ENCODE peak calls at places on chromosomes 3 and 15, in eight cellular contexts. F is NB4, A is WERI-Rb-1, L is cardiac fibroblast, V is Panc1, N is prostate gland, R is choroid plexus epithelial cell, K is ovary. M is an unnamed sample.

GRCh38 chr3:24507776-24508422 is 13.2 kb upstream of the THRB start:
- DNase-seq in F (no peak), A (no peak), L (peak), V (no peak), N (no peak), R (no peak), K (no peak), M (no peak)

GRCh38 chr15:67824900-67825879 is at the start of gene SKOR1:
- DNase-seq in F (no peak), A (no peak), L (peak), V (no peak), N (no peak), R (peak), K (no peak), M (peak)

GRCh38 chr3:189787622-189788021 is 156.4 kb downstream of the TP63 start:
- DNase-seq in F (no peak), A (no peak), L (peak), V (no peak), N (no peak), R (peak), K (no peak), M (no peak)

GRCh38 chr15:68679161-68679560 is 100.4 kb downstream of the CORO2B start:
- DNase-seq in F (no peak), A (no peak), L (no peak), V (no peak), N (no peak), R (no peak), K (no peak), M (no peak)

GRCh38 chr15:27792756-27793264 is 306.3 kb downstream of the OCA2 start:
- DNase-seq in F (no peak), A (no peak), L (no peak), V (no peak), N (no peak), R (no peak), K (no peak), M (no peak)

GRCh38 chr3:124599779-124600693 is 130.2 kb upstream of the UMPS start:
- DNase-seq in F (no peak), A (no peak), L (peak), V (no peak), N (peak), R (no peak), K (no peak), M (no peak)

GRCh38 chr15:31391687-31392671 is 65.3 kb downstream of the KLF13 start:
- DNase-seq in F (peak), A (peak), L (peak), V (peak), N (peak), R (peak), K (peak), M (peak)

GRCh38 chr15:99507016-99507731 is 58.6 kb upstream of the MEF2A start:
- DNase-seq in F (no peak), A (no peak), L (peak), V (no peak), N (no peak), R (peak), K (peak), M (peak)

GRCh38 chr3:122533931-122534334 is 19.2 kb upstream of the KPNA1 start:
- DNase-seq in F (peak), A (no peak), L (peak), V (peak), N (no peak), R (peak), K (no peak), M (no peak)

GRCh38 chr15:26197719-26198118 is 334.6 kb upstream of the ATP10A start:
- DNase-seq in F (no peak), A (peak), L (no peak), V (no peak), N (no peak), R (no peak), K (no peak), M (no peak)

GRCh38 chr3:186054481-186055399 is 54.1 kb downstream of the ETV5 start:
- DNase-seq in F (no peak), A (no peak), L (no peak), V (no peak), N (no peak), R (no peak), K (no peak), M (no peak)

GRCh38 chr3:5095879-5096278 is 26.2 kb upstream of the ARL8B start:
- DNase-seq in F (no peak), A (no peak), L (peak), V (no peak), N (no peak), R (peak), K (peak), M (peak)

GRCh38 chr15:38560456-38560926 is 4.1 kb downstream of the RASGRP1 start:
- DNase-seq in F (no peak), A (no peak), L (no peak), V (no peak), N (no peak), R (no peak), K (no peak), M (no peak)

GRCh38 chr3:79018671-79019136 is 749.1 kb downstream of the ROBO1 start:
- DNase-seq in F (no peak), A (peak), L (peak), V (no peak), N (peak), R (peak), K (peak), M (peak)

GRCh38 chr3:119147494-119147893 is 1.5 kb downstream of the TEX55 start:
- DNase-seq in F (no peak), A (no peak), L (no peak), V (no peak), N (no peak), R (no peak), K (no peak), M (no peak)

GRCh38 chr3:40593351-40593750 is 68.6 kb downstream of the ZNF621 start:
- DNase-seq in F (no peak), A (no peak), L (no peak), V (no peak), N (no peak), R (peak), K (no peak), M (no peak)

GRCh38 chr3:126392246-126392645 is 2.5 kb upstream of the CFAP100 start:
- DNase-seq in F (no peak), A (no peak), L (no peak), V (no peak), N (no peak), R (no peak), K (no peak), M (no peak)

GRCh38 chr15:57376695-57377477 is 581 bp downstream of the CGNL1 start:
- DNase-seq in F (peak), A (peak), L (peak), V (no peak), N (peak), R (peak), K (peak), M (peak)

GRCh38 chr3:157938154-157938774 is 168.0 kb downstream of the SHOX2 start:
- DNase-seq in F (peak), A (no peak), L (peak), V (no peak), N (no peak), R (peak), K (no peak), M (no peak)

GRCh38 chr3:155704041-155704440 is 40.8 kb downstream of the PLCH1 start:
- DNase-seq in F (no peak), A (no peak), L (no peak), V (no peak), N (no peak), R (no peak), K (no peak), M (no peak)

GRCh38 chr3:17431004-17431403 is 311.4 kb downstream of the TBC1D5 start:
- DNase-seq in F (peak), A (no peak), L (peak), V (peak), N (no peak), R (peak), K (no peak), M (no peak)

GRCh38 chr3:49161808-49162530 is 4.2 kb downstream of the CCDC71 start:
- DNase-seq in F (peak), A (no peak), L (no peak), V (no peak), N (no peak), R (no peak), K (no peak), M (no peak)

GRCh38 chr3:17054944-17055343 is 170.2 kb downstream of the PLCL2 start:
- DNase-seq in F (no peak), A (no peak), L (no peak), V (no peak), N (no peak), R (no peak), K (no peak), M (no peak)

GRCh38 chr3:4656059-4656458 is 162.9 kb downstream of the ITPR1 start:
- DNase-seq in F (peak), A (peak), L (peak), V (no peak), N (peak), R (peak), K (peak), M (peak)

GRCh38 chr3:197956626-197956988 is 3.4 kb upstream of the LMLN start:
- DNase-seq in F (peak), A (no peak), L (no peak), V (no peak), N (no peak), R (no peak), K (no peak), M (no peak)

GRCh38 chr3:172065534-172065933 is 26.2 kb downstream of the FNDC3B start:
- DNase-seq in F (no peak), A (no peak), L (peak), V (no peak), N (no peak), R (peak), K (no peak), M (no peak)

GRCh38 chr3:114095808-114096207 is 39.3 kb downstream of the QTRT2 start:
- DNase-seq in F (no peak), A (no peak), L (no peak), V (no peak), N (no peak), R (no peak), K (no peak), M (no peak)

GRCh38 chr3:43190682-43191081 is 84.8 kb upstream of the POMGNT2 start:
- DNase-seq in F (no peak), A (no peak), L (peak), V (no peak), N (no peak), R (peak), K (no peak), M (no peak)

GRCh38 chr15:31343831-31344230 is 17.2 kb downstream of the KLF13 start:
- DNase-seq in F (no peak), A (no peak), L (no peak), V (no peak), N (no peak), R (no peak), K (no peak), M (no peak)

GRCh38 chr15:101092186-101092866 is 159.5 kb downstream of the CHSY1 start:
- DNase-seq in F (no peak), A (no peak), L (peak), V (no peak), N (no peak), R (peak), K (no peak), M (no peak)

GRCh38 chr15:83767786-83768185 is 113.9 kb downstream of the ADAMTSL3 start:
- DNase-seq in F (no peak), A (no peak), L (peak), V (no peak), N (no peak), R (peak), K (no peak), M (no peak)

GRCh38 chr3:133992951-133993595 is 36.7 kb downstream of the SLCO2A1 start:
- DNase-seq in F (no peak), A (no peak), L (no peak), V (no peak), N (no peak), R (no peak), K (no peak), M (no peak)

GRCh38 chr15:57003418-57003817 is 85.0 kb downstream of the TCF12 start:
- DNase-seq in F (no peak), A (no peak), L (peak), V (peak), N (no peak), R (peak), K (no peak), M (no peak)

GRCh38 chr15:65066635-65067333 is 1.0 kb downstream of the RASL12 start:
- DNase-seq in F (no peak), A (no peak), L (no peak), V (no peak), N (no peak), R (no peak), K (peak), M (no peak)

DNA sequence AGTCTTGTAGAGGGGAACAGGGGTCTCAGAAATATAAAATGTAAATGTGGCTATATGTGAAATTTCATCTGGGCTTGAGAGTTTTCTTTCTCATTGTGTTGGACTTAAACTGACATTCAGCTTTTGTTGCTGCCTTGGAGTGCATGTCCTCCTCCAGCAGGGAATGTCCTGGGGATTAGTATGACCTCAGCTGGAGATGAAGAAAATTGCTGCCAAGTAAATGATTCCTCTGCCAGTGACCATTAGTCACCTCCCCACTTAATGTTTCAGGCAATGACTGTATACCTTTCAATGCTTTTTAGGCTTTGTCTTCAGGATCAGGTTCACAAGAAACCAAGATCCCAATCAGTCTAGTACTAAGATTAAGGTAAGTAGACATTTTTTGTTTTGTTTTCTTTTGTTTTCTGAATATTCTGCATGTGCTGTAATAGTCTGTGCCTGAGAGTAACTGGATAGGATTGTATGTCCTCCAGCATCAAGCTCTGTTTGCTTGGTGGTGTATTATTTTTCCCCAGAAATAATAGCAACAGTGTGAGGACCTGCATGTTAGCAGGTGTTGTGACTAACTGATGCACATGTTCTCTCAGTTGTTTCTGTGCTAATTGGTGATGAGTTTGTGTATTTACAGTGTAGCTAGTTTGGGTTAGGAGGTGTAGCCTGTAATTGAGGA is 18.1 kb upstream of the SLC22A13 start:
- DNase-seq in F (no peak), A (peak), L (peak), V (peak), N (no peak), R (peak), K (no peak), M (no peak)
- TF ChIP-seq CTCF in F (no peak), A (peak), L (peak), V (peak), N (no peak), R (peak), K (no peak), M (peak)

GRCh38 chr15:58605931-58606330 is 143.6 kb downstream of the ADAM10 start:
- DNase-seq in F (no peak), A (no peak), L (no peak), V (no peak), N (no peak), R (no peak), K (no peak), M (no peak)

GRCh38 chr15:58606577-58607080 is 142.9 kb downstream of the ADAM10 start:
- DNase-seq in F (no peak), A (no peak), L (no peak), V (no peak), N (no peak), R (no peak), K (no peak), M (no peak)

GRCh38 chr15:58604455-58604923 is 145.0 kb downstream of the ADAM10 start:
- DNase-seq in F (no peak), A (no peak), L (no peak), V (no peak), N (peak), R (no peak), K (no peak), M (no peak)

GRCh38 chr15:58608711-58609110 is 140.8 kb downstream of the ADAM10 start:
- DNase-seq in F (no peak), A (no peak), L (no peak), V (no peak), N (no peak), R (peak), K (no peak), M (no peak)

GRCh38 chr15:58608129-58608590 is 141.3 kb downstream of the ADAM10 start:
- DNase-seq in F (no peak), A (no peak), L (peak), V (no peak), N (no peak), R (peak), K (no peak), M (no peak)
- H3K4me3 ChIP-seq in F (no peak), A (no peak), L (no peak), V (no peak), N (no peak), R (no peak), K (no peak), M (no peak)

GRCh38 chr3:167184511-167184910 is 195.6 kb downstream of the ZBBX start:
- DNase-seq in F (no peak), A (peak), L (no peak), V (no peak), N (no peak), R (no peak), K (no peak), M (no peak)
- TF ChIP-seq CTCF in F (no peak), A (peak), L (no peak), V (peak), N (no peak), R (no peak), K (no peak), M (no peak)

GRCh38 chr3:181709537-181710279 is 2.0 kb upstream of the SOX2 start:
- DNase-seq in F (peak), A (peak), L (peak), V (no peak), N (peak), R (peak), K (peak), M (peak)
- H3K4me3 ChIP-seq in F (no peak), A (no peak), L (no peak), V (peak), N (no peak), R (no peak), K (no peak), M (no peak)

DNA sequence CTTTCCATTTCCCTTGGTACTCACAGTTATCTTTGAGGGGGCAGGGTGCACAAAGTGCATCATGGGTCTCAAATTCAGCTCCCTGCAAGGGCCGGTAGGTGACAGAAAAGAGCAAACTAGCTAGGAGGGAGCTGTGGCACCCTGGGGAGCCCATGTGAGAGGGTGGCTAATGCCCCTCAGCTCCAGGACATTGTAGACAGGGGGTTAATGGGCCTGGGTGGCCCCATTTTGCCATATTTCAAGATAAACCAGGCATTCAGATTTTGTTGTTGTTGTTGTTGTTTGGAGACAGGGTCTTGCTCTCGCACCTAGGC is 3.6 kb upstream of the SLC6A6 start:
- DNase-seq in F (peak), A (no peak), L (no peak), V (no peak), N (no peak), R (no peak), K (no peak), M (no peak)
- TF ChIP-seq CTCF in F (peak), A (peak), L (no peak), V (no peak), N (no peak), R (no peak), K (no peak), M (no peak)